ENCODE peak calls at places on chromosomes 6 and 20, in six cellular contexts. S is GM23338, P is PC-9, R is PC-3, B is K562, D is neural progenitor cell. L is an unnamed sample. For H3K4me1, the result is how much of the 10 kb centered on the place peaks cover.

GRCh38 chr20:62401331-62401779 is 5.7 kb downstream of the CABLES2 start:
- DNase-seq in S (peak), P (no peak), R (no peak), B (no peak), D (peak), L (no peak)

GRCh38 chr20:16803965-16804792 is 56.0 kb downstream of the OTOR start:
- DNase-seq in S (peak), P (peak), R (peak), B (peak), D (peak), L (peak)

GRCh38 chr6:101011165-101011564 is 130.0 kb upstream of the ASCC3 start:
- DNase-seq in S (no peak), P (peak), R (peak), B (no peak), D (no peak), L (no peak)

GRCh38 chr6:168715643-168716481 is 274.9 kb downstream of the SMOC2 start:
- DNase-seq in S (no peak), P (no peak), R (no peak), B (no peak), D (no peak), L (peak)

GRCh38 chr6:18742406-18742805 is 355.3 kb downstream of the RNF144B start:
- DNase-seq in S (no peak), P (no peak), R (peak), B (no peak), D (no peak), L (no peak)

GRCh38 chr6:141402489-141402888 is 730.2 kb upstream of the GJE1 start:
- DNase-seq in S (no peak), P (no peak), R (no peak), B (no peak), D (no peak), L (no peak)

GRCh38 chr20:15487682-15488081 is 1085.6 kb downstream of the KIF16B start:
- DNase-seq in S (no peak), P (no peak), R (no peak), B (no peak), D (no peak), L (no peak)

GRCh38 chr6:150766201-150766997 is 99.1 kb upstream of the MTHFD1L start:
- DNase-seq in S (no peak), P (no peak), R (no peak), B (no peak), D (peak), L (peak)

GRCh38 chr6:133973109-133973971 is 20.3 kb downstream of the TBPL1 start:
- DNase-seq in S (peak), P (no peak), R (peak), B (peak), D (peak), L (peak)

GRCh38 chr6:154792761-154793160 is 59.5 kb downstream of the SCAF8 start:
- DNase-seq in S (no peak), P (peak), R (peak), B (no peak), D (no peak), L (no peak)

GRCh38 chr6:136546321-136546720 is 3.9 kb downstream of the MAP7 start:
- DNase-seq in S (no peak), P (no peak), R (no peak), B (no peak), D (no peak), L (no peak)

GRCh38 chr20:19498756-19499155 is 259.3 kb upstream of the RIN2 start:
- DNase-seq in S (no peak), P (no peak), R (no peak), B (no peak), D (no peak), L (no peak)

DNA sequence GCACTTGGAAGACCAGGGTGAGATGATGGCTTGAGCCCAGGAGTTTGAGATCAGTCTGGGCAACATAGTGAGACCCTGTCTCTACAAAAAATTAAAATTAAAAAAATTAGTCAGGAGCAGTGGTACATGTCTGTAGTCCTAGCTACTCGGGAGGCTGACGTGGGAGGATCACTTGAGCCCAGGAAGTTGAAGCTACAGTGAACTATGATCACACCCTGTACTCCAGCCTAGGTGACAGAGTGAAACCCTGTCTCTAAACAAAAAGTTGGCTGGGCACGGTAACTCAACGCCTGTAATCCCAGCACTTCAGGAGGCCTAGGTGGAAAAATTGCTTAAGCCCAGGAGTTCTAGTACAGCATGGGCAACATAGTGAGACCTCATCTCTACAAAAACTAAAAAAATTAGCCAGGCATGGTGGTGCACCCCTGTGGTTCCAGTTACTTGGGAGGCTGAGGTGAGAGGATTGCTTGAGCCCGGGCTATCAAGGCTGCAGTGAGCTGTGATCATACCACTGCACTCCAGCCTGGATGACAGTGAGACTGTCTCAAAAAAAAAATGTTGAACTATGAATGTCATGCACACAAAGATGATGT is 60.8 kb upstream of the MYL9 start:
- DNase-seq in S (no peak), P (no peak), R (no peak), B (no peak), D (no peak), L (no peak)
- H3K4me1 ChIP-seq in S (under half), P (under half), R (under half), B (under half), D (under half), L (under half)

GRCh38 chr6:128071212-128071611 is 170.4 kb upstream of the THEMIS start:
- DNase-seq in S (no peak), P (no peak), R (no peak), B (no peak), D (no peak), L (no peak)

GRCh38 chr6:128070406-128070805 is 169.5 kb upstream of the THEMIS start:
- DNase-seq in S (no peak), P (no peak), R (no peak), B (no peak), D (no peak), L (no peak)

GRCh38 chr6:128068110-128068460 is 167.2 kb upstream of the THEMIS start:
- DNase-seq in S (no peak), P (no peak), R (no peak), B (no peak), D (no peak), L (no peak)

GRCh38 chr6:128067446-128068109 is 166.7 kb upstream of the THEMIS start:
- DNase-seq in S (peak), P (no peak), R (no peak), B (no peak), D (no peak), L (no peak)

GRCh38 chr6:128069180-128069579 is 168.3 kb upstream of the THEMIS start:
- DNase-seq in S (no peak), P (no peak), R (no peak), B (no peak), D (no peak), L (no peak)
- H3K4me3 ChIP-seq in S (no peak), P (no peak), R (no peak), B (no peak), D (no peak), L (no peak)

DNA sequence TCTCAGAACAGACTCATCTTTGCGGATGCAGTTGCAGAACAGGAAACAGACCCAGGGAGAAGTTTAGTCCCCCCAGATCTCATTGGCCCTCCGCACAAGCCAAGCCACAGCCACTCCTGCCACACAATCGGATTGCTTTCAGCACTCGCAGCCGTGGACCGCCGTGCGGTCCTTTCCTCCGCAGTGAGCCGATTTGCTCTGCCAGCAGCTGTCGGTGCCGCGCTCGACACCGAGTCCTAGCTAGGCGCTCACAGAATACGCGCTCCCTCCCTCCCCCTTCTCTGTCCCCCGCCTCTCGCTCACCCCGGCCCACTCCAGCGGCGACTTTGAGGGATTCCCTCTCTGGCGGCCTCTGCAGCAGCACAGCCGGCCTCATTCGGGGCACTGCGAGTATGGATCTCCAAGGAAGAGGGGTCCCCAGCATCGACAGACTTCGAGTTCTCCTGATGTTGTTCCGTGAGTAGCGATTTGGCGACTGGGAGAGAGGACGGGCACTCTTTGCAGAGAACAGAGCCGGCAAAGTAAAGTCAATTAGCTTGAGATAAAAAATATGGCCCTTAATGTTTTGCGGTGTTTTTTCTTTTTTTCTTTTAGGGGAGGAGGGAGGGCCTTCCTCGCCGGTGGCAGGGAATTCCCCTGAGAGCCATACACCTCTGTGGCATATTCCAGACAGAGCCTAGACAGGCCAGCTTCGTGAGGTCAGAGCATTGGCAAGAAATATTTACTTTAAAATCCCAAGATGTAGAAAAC is at the start of gene LAMP5:
- DNase-seq in S (peak), P (no peak), R (peak), B (no peak), D (peak), L (peak)
- TF ChIP-seq EZH2 in S (peak), P (no peak), R (no peak), B (no peak), D (peak), L (peak)

DNA sequence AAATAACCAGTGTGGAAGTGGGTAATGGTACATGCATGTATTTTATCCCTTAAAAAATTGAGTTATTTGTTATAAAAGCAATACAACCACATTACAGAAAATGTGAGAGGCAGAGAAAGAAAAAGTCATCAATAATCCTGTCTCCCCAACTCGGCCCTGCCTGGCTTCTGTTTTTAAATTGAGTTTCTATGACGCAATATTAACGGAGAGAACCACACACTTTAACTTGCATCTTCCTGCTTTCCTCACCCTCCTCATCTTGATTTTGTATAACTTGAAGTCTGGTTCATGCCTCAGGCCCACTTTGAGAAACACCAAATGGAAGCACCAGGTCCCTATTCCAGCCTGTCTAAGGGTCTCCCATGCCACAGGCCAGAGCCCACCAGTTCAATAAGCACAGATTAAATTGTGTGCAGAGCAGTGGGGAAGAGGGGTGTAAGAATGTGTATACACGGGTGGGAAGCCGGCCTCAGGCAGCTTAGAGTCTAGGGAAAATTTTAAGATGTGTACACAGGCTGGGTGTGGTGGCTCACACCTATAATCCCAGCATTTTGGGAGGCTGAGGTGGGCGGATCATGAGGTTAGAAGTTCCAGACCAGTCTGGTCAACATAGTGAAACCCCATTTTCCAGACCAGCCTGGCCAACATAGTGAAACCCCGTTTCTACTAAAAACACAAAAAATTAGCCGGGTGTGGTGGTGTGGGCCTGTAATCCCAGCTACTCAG is 15.9 kb downstream of the KCNK5 start:
- DNase-seq in S (no peak), P (no peak), R (no peak), B (no peak), D (no peak), L (no peak)
- H3K4me1 ChIP-seq in S (half or more), P (half or more), R (under half), B (under half), D (under half), L (under half)

DNA sequence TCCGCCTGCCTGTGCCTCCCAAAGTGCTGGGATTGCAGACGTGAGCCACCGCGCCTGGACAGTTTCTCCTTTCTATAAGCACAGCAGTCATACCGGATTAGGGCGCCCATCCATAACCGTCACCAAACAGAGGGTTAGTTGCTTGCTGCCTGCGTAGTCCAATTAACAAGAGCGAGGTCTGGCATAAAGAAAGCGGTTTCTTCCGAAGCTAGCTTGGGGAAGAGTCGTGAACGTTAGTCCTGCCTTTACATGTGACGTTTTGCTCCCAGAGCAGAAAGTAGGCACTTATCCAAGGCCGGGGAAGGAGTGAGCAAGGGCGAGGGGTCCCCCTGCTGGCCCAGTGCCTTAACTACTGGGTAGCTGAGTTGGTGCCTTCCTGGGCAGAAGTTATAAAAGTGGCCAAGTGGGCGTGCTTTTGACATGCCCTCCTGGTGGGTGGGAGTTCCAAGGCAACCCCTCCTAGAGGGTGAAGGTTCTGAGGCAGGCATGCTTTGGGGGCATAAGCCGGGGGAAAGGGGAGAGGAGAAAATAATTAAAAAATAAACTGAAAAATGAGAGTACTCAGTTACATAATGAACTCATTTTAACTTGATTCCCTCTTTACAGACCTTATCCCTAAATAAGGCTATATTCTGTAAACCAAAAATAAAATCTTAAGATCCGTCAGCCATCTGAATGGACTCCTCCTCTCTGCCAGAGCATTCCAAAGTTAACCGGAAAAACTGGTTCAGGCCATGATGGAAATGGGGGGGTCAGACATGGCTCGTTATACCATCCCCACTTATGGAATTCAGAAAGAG is 88.0 kb downstream of the FAM217A start:
- DNase-seq in S (peak), P (peak), R (peak), B (peak), D (peak), L (peak)
- H3K4me3 ChIP-seq in S (no peak), P (peak), R (peak), B (no peak), D (no peak), L (no peak)

GRCh38 chr20:63498950-63499332 is at the start of gene EEF1A2:
- DNase-seq in S (no peak), P (peak), R (peak), B (peak), D (peak), L (peak)
- TF ChIP-seq EZH2 in S (no peak), P (no peak), R (no peak), B (no peak), D (peak), L (no peak)

GRCh38 chr20:38085031-38085430 is 51.5 kb downstream of the RPRD1B start:
- DNase-seq in S (no peak), P (no peak), R (no peak), B (no peak), D (no peak), L (no peak)

GRCh38 chr20:38083338-38084048 is 49.9 kb downstream of the RPRD1B start:
- DNase-seq in S (no peak), P (no peak), R (no peak), B (peak), D (no peak), L (no peak)

GRCh38 chr20:38081575-38081974 is 48.0 kb downstream of the RPRD1B start:
- DNase-seq in S (no peak), P (no peak), R (no peak), B (no peak), D (no peak), L (no peak)

GRCh38 chr20:38084425-38084951 is 50.9 kb downstream of the RPRD1B start:
- DNase-seq in S (no peak), P (no peak), R (no peak), B (peak), D (no peak), L (no peak)

DNA sequence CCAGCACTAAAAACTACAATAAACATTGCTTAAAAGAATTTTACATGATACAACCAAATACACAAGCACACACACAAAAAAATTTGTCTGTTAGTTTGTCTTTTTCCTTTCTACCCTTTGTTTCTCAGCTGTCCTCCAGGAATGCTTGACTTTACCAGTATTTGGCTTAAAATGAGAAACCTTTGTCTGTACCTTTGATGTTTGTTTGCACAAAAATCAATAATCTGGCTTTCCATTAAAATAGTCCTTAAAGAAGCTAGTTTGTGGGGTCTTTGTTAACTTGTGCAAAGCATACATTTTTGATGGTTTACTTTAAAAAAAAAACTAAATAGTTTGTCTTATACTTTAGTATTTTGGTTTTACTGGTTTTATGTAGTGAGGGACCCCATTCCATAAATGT is 49.3 kb downstream of the RPRD1B start:
- DNase-seq in S (no peak), P (no peak), R (no peak), B (no peak), D (no peak), L (no peak)
- H3K4me1 ChIP-seq in S (under half), P (under half), R (under half), B (under half), D (under half), L (under half)

GRCh38 chr20:34864216-34864615 is 8.4 kb downstream of the GGT7 start:
- DNase-seq in S (no peak), P (no peak), R (no peak), B (no peak), D (no peak), L (no peak)

GRCh38 chr20:34862724-34863123 is 9.9 kb downstream of the GGT7 start:
- DNase-seq in S (no peak), P (no peak), R (no peak), B (no peak), D (no peak), L (no peak)

GRCh38 chr20:34859826-34860545 is 12.7 kb downstream of the GGT7 start:
- DNase-seq in S (no peak), P (no peak), R (no peak), B (no peak), D (no peak), L (no peak)

GRCh38 chr20:34861386-34862084 is 11.1 kb downstream of the GGT7 start:
- DNase-seq in S (no peak), P (peak), R (peak), B (peak), D (no peak), L (no peak)

GRCh38 chr20:34863421-34863965 is 9.2 kb downstream of the GGT7 start:
- DNase-seq in S (peak), P (no peak), R (no peak), B (no peak), D (no peak), L (no peak)
- H3K4me3 ChIP-seq in S (peak), P (no peak), R (no peak), B (no peak), D (no peak), L (no peak)

L was measured in A673.